ENCODE peak calls at places on chromosomes 16 and 17, in six cellular contexts. One of them, this sample, is unnamed.

GRCh38 chr17:27285501-27285900 is 8.4 kb upstream of the WSB1 start:
- DNase-seq in spleen: no peak
- DNase-seq in stomach: no peak
- DNase-seq in transverse colon: no peak
- DNase-seq in breast epithelium: no peak
- DNase-seq in HCT116: no peak
- DNase-seq in this sample: no peak

GRCh38 chr16:1147027-1147426 is 5.9 kb upstream of the CACNA1H start:
- DNase-seq in breast epithelium: no peak
- DNase-seq in stomach: no peak
- DNase-seq in transverse colon: no peak
- DNase-seq in HCT116: no peak
- DNase-seq in spleen: no peak
- DNase-seq in this sample: no peak

GRCh38 chr16:69691980-69692911 is 34.1 kb downstream of the NQO1 start:
- DNase-seq in stomach: no peak
- DNase-seq in transverse colon: no peak
- DNase-seq in HCT116: no peak
- DNase-seq in spleen: no peak
- DNase-seq in breast epithelium: no peak
- DNase-seq in this sample: no peak

GRCh38 chr16:55778718-55779117 is 54.2 kb downstream of the CES1 start:
- DNase-seq in spleen: no peak
- DNase-seq in stomach: no peak
- DNase-seq in breast epithelium: no peak
- DNase-seq in HCT116: no peak
- DNase-seq in transverse colon: no peak
- DNase-seq in this sample: no peak

GRCh38 chr17:46818319-46818928 is at the start of gene WNT3:
- DNase-seq in HCT116: no peak
- DNase-seq in stomach: no peak
- DNase-seq in breast epithelium: no peak
- DNase-seq in transverse colon: peak
- DNase-seq in spleen: peak
- DNase-seq in this sample: no peak

GRCh38 chr16:3065069-3065741 is at the start of gene IL32:
- DNase-seq in spleen: no peak
- DNase-seq in stomach: peak
- DNase-seq in transverse colon: peak
- DNase-seq in breast epithelium: no peak
- DNase-seq in HCT116: no peak
- DNase-seq in this sample: no peak

GRCh38 chr16:67841198-67841815 is 813 bp upstream of the THAP11 start:
- DNase-seq in transverse colon: no peak
- DNase-seq in spleen: no peak
- DNase-seq in breast epithelium: no peak
- DNase-seq in HCT116: no peak
- DNase-seq in stomach: no peak
- DNase-seq in this sample: no peak

GRCh38 chr17:68953340-68953997 is 1.7 kb downstream of the ABCA8 start:
- DNase-seq in HCT116: no peak
- DNase-seq in stomach: no peak
- DNase-seq in spleen: no peak
- DNase-seq in breast epithelium: no peak
- DNase-seq in transverse colon: no peak
- DNase-seq in this sample: no peak

GRCh38 chr16:4769306-4769638 is 2.3 kb upstream of the ZNF500 start:
- DNase-seq in HCT116: no peak
- DNase-seq in breast epithelium: no peak
- DNase-seq in transverse colon: no peak
- DNase-seq in spleen: no peak
- DNase-seq in stomach: no peak
- DNase-seq in this sample: no peak
- H3K4me3 ChIP-seq in HCT116: peak
- H3K4me3 ChIP-seq in breast epithelium: peak
- H3K4me3 ChIP-seq in transverse colon: peak
- H3K4me3 ChIP-seq in spleen: peak
- H3K4me3 ChIP-seq in stomach: no peak
- H3K4me3 ChIP-seq in this sample: peak

DNA sequence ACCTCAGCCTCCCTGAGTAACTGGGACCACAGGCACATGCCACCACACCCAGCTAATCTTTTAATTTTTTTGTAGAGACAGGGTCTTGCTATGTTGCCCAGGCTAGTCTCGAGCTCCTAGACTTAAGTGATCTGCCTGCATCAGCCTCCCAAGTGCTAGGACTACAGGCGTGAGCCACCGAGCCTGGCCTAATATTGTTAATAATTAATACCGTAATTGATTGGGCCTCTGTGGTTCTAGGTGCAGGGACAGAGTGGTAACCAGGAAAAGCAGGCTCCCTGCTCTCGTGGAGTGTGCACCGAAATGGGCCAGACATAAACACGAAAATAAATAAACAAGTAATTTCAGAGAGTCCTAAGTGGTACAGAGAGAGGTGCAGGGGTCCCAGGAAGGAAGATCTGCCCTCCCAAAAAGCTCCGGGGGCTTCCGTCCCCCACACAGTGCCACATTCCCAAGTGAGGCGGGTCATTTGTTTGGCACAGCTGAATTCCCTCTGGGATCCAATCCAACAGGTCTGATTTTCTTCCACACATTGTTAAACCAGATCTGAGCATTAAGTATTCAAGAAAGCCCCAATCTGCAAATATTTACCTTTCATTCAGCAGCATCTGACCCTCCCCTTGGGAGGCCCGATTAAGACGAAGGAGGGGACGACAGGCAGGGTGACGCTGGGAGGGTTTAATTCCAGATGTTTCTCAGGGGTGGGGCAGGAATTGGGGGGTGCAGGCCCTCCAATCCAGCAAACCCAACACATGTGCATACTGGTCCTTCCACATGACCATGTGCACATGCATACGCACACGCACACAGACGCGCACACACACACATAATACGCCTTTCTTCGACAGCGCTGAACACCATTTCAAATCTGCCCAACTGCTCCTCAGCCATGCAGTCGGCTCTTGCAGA is 240.7 kb downstream of the GSG1L start:
- DNase-seq in transverse colon: no peak
- DNase-seq in HCT116: no peak
- DNase-seq in stomach: peak
- DNase-seq in spleen: peak
- DNase-seq in breast epithelium: no peak
- DNase-seq in this sample: no peak
- TF ChIP-seq POLR2AphosphoS5 in transverse colon: no peak
- TF ChIP-seq POLR2AphosphoS5 in HCT116: no peak
- TF ChIP-seq POLR2AphosphoS5 in stomach: no peak
- TF ChIP-seq POLR2AphosphoS5 in spleen: no peak
- TF ChIP-seq POLR2AphosphoS5 in breast epithelium: no peak
- TF ChIP-seq POLR2AphosphoS5 in this sample: no peak

DNA sequence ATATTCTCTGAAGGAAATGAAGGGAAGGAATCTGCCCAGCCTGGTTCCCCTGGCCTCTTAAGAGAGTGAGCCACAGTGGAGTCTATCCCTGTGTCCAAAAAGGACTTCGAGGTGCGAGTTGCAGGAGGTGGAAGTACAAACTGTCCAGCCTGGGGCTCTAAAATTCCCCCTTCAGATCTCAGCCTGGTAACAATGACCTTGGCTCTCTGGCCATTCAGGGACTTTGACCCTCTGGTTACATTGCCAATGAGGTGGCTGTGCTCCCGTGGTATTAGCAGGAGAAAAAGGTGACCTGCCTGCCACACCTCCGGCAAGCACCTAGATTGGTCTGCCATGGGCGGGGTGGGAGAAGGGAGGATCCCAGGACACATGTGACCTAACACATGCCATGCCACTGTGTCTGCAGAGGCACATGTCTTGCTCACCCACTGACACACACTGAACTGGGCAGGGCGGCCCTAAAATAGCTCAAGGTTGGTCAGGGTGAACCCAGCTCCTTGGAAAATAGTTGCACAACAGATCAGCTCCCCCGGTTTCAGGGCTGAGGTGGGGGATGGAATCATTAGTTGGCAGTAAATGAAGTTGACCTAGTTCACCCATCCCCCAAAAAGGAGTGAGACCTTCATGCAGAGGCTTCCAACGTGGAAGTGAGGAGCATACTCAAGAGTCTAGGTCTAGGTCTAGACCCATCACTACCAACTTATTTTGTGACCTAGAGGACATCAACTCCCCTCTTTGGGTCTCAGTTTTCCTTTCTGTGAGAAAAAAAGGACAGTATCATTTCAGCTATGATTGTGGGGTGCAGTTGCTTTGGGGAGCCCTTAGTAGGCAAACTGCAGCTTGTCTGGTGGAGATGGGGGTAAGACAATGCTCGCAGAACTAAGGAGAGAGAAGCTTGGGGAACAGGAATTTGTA is 2.2 kb downstream of the NR1D1 start:
- DNase-seq in stomach: peak
- DNase-seq in breast epithelium: peak
- DNase-seq in spleen: no peak
- DNase-seq in transverse colon: peak
- DNase-seq in HCT116: no peak
- DNase-seq in this sample: no peak
- H3K4me3 ChIP-seq in stomach: peak
- H3K4me3 ChIP-seq in breast epithelium: peak
- H3K4me3 ChIP-seq in spleen: peak
- H3K4me3 ChIP-seq in transverse colon: peak
- H3K4me3 ChIP-seq in HCT116: peak
- H3K4me3 ChIP-seq in this sample: peak

GRCh38 chr17:50766222-50767023 is 895 bp downstream of the ANKRD40CL start:
- DNase-seq in spleen: peak
- DNase-seq in transverse colon: peak
- DNase-seq in stomach: no peak
- DNase-seq in HCT116: no peak
- DNase-seq in breast epithelium: no peak
- DNase-seq in this sample: peak
- TF ChIP-seq POLR2AphosphoS5 in spleen: no peak
- TF ChIP-seq POLR2AphosphoS5 in transverse colon: peak
- TF ChIP-seq POLR2AphosphoS5 in stomach: no peak
- TF ChIP-seq POLR2AphosphoS5 in HCT116: no peak
- TF ChIP-seq POLR2AphosphoS5 in breast epithelium: no peak
- TF ChIP-seq POLR2AphosphoS5 in this sample: no peak

GRCh38 chr17:40123811-40124114 is 2.0 kb downstream of the MSL1 start:
- DNase-seq in transverse colon: no peak
- DNase-seq in stomach: no peak
- DNase-seq in HCT116: no peak
- DNase-seq in spleen: no peak
- DNase-seq in breast epithelium: no peak
- DNase-seq in this sample: no peak
- H3K4me3 ChIP-seq in transverse colon: peak
- H3K4me3 ChIP-seq in stomach: peak
- H3K4me3 ChIP-seq in HCT116: peak
- H3K4me3 ChIP-seq in spleen: peak
- H3K4me3 ChIP-seq in breast epithelium: peak
- H3K4me3 ChIP-seq in this sample: peak

GRCh38 chr17:864315-864714 is 82.2 kb downstream of the MRM3 start:
- DNase-seq in stomach: no peak
- DNase-seq in spleen: no peak
- DNase-seq in breast epithelium: no peak
- DNase-seq in HCT116: no peak
- DNase-seq in transverse colon: no peak
- DNase-seq in this sample: no peak
- TF ChIP-seq POLR2AphosphoS5 in stomach: no peak
- TF ChIP-seq POLR2AphosphoS5 in spleen: no peak
- TF ChIP-seq POLR2AphosphoS5 in breast epithelium: no peak
- TF ChIP-seq POLR2AphosphoS5 in HCT116: no peak
- TF ChIP-seq POLR2AphosphoS5 in transverse colon: no peak
- TF ChIP-seq POLR2AphosphoS5 in this sample: no peak

DNA sequence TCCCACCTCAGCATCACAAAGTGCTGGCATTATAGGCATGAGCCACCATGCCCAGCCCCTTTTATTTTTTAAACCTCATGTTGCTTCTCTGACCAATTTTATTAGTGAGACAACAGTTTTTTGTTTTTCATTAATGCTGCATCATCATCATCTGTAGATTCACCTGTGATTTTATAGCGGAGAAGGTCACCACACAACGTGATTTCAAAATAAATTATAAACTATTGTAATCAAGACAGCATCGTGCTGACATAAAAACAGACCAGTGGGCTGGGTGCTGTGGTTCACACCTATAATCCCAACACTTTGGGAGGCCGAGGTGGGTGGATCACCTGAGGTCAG is 28.7 kb upstream of the METTL9 start:
- DNase-seq in stomach: no peak
- DNase-seq in transverse colon: no peak
- DNase-seq in breast epithelium: no peak
- DNase-seq in HCT116: no peak
- DNase-seq in spleen: peak
- DNase-seq in this sample: no peak
- H3K4me3 ChIP-seq in stomach: no peak
- H3K4me3 ChIP-seq in transverse colon: no peak
- H3K4me3 ChIP-seq in breast epithelium: no peak
- H3K4me3 ChIP-seq in HCT116: no peak
- H3K4me3 ChIP-seq in spleen: no peak
- H3K4me3 ChIP-seq in this sample: no peak

GRCh38 chr17:82520041-82520910 is 744 bp downstream of the FOXK2 start:
- DNase-seq in breast epithelium: no peak
- DNase-seq in transverse colon: no peak
- DNase-seq in HCT116: no peak
- DNase-seq in stomach: no peak
- DNase-seq in spleen: peak
- DNase-seq in this sample: no peak

GRCh38 chr17:82517230-82517865 is 2.2 kb upstream of the FOXK2 start:
- DNase-seq in transverse colon: no peak
- DNase-seq in HCT116: no peak
- DNase-seq in stomach: peak
- DNase-seq in breast epithelium: no peak
- DNase-seq in spleen: no peak
- DNase-seq in this sample: no peak

GRCh38 chr17:82524540-82524939 is 5.0 kb downstream of the FOXK2 start:
- DNase-seq in stomach: no peak
- DNase-seq in HCT116: no peak
- DNase-seq in transverse colon: no peak
- DNase-seq in breast epithelium: no peak
- DNase-seq in spleen: no peak
- DNase-seq in this sample: no peak

DNA sequence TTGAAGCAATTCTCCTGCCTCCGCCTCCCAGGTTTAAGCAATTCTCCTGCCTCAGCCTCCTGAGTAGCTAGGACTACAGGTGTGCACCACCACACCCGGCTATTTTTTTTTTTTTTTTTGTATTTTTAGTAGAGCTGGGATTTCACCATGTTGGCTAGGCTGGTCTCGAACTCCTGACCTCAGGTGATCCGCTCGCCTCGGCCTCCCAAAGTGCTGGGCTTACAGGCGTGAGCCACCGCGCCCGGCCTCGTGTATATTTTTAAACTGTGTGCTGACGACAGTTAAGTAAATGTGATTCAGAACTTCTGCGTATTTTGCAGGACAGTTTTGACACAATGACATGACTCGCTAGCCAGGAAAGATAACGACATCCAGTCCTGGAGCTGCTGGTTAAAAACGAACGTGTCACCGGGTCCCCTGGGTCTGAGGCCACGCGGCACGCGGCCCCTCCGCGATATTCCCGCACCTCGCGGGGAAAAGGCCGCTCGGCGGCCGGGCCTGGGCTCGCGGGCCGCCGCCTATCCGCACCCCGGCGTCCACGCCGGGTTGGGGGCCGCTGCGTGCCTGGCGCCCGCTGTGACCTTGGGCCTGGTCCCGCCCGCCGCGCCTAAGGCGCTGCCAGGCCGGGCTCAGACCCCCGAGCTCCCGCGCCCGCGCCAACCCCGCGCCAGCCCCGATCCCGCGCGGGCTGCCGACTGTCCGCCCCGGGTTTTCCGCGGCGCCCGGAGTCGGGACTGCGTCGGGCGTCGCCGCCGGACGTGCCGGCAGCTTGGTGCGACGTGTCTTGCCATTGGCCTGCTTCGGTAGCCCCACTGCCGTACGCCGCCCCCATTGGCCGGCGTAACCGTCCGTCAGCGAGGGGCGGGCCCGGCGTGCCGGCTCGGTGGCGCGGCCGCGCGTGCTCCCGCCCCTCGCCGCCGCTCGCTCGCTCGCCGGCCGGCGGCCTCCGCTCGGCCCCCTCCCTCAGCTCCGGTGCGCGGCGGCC is at the start of gene FOXK2:
- DNase-seq in breast epithelium: peak
- DNase-seq in transverse colon: peak
- DNase-seq in spleen: peak
- DNase-seq in stomach: peak
- DNase-seq in HCT116: peak
- DNase-seq in this sample: peak
- TF ChIP-seq POLR2AphosphoS5 in breast epithelium: peak
- TF ChIP-seq POLR2AphosphoS5 in transverse colon: peak
- TF ChIP-seq POLR2AphosphoS5 in spleen: peak
- TF ChIP-seq POLR2AphosphoS5 in stomach: peak
- TF ChIP-seq POLR2AphosphoS5 in HCT116: peak
- TF ChIP-seq POLR2AphosphoS5 in this sample: peak

This sample was measured in esophagus muscularis mucosa.